ENCODE peak calls at places on chromosomes 6 and 20, in seven cellular contexts. One of them, this sample, is unnamed.

GRCh38 chr20:12061471-12061870 is 143.8 kb downstream of the BTBD3 start:
- DNase-seq in astrocyte of the spinal cord: no peak
- DNase-seq in GM06990: no peak
- DNase-seq in neural crest cell: no peak
- DNase-seq in GM10248: no peak
- DNase-seq in cardiac fibroblast: no peak
- DNase-seq in psoas muscle: no peak
- DNase-seq in this sample: no peak

GRCh38 chr6:163347021-163347446 is 67.5 kb upstream of the QKI start:
- DNase-seq in astrocyte of the spinal cord: no peak
- DNase-seq in GM06990: no peak
- DNase-seq in neural crest cell: no peak
- DNase-seq in GM10248: no peak
- DNase-seq in cardiac fibroblast: peak
- DNase-seq in psoas muscle: peak
- DNase-seq in this sample: no peak

GRCh38 chr20:9035129-9035528 is 33.8 kb upstream of the PLCB4 start:
- DNase-seq in astrocyte of the spinal cord: peak
- DNase-seq in GM06990: no peak
- DNase-seq in neural crest cell: no peak
- DNase-seq in GM10248: no peak
- DNase-seq in cardiac fibroblast: peak
- DNase-seq in psoas muscle: no peak
- DNase-seq in this sample: no peak

GRCh38 chr6:132812255-132812732 is 2.1 kb upstream of the RPS12 start:
- DNase-seq in astrocyte of the spinal cord: peak
- DNase-seq in GM06990: no peak
- DNase-seq in neural crest cell: no peak
- DNase-seq in GM10248: no peak
- DNase-seq in cardiac fibroblast: peak
- DNase-seq in psoas muscle: no peak
- DNase-seq in this sample: no peak

GRCh38 chr6:133707456-133707855 is 181.5 kb upstream of the TCF21 start:
- DNase-seq in astrocyte of the spinal cord: peak
- DNase-seq in GM06990: no peak
- DNase-seq in neural crest cell: no peak
- DNase-seq in GM10248: no peak
- DNase-seq in cardiac fibroblast: peak
- DNase-seq in psoas muscle: no peak
- DNase-seq in this sample: no peak

GRCh38 chr6:36545767-36546663 is 1.3 kb downstream of the STK38 start:
- DNase-seq in astrocyte of the spinal cord: peak
- DNase-seq in GM06990: no peak
- DNase-seq in neural crest cell: no peak
- DNase-seq in GM10248: no peak
- DNase-seq in cardiac fibroblast: peak
- DNase-seq in psoas muscle: no peak
- DNase-seq in this sample: peak

GRCh38 chr6:127023001-127023778 is 95.3 kb upstream of the RSPO3 start:
- DNase-seq in astrocyte of the spinal cord: no peak
- DNase-seq in GM06990: no peak
- DNase-seq in neural crest cell: no peak
- DNase-seq in GM10248: no peak
- DNase-seq in cardiac fibroblast: no peak
- DNase-seq in psoas muscle: no peak
- DNase-seq in this sample: no peak

GRCh38 chr20:5349448-5349847 is 32.7 kb upstream of the PROKR2 start:
- DNase-seq in astrocyte of the spinal cord: no peak
- DNase-seq in GM06990: no peak
- DNase-seq in neural crest cell: no peak
- DNase-seq in GM10248: no peak
- DNase-seq in cardiac fibroblast: peak
- DNase-seq in psoas muscle: no peak
- DNase-seq in this sample: no peak

GRCh38 chr6:10558575-10558974 is 37.4 kb downstream of the GCNT2 start:
- DNase-seq in astrocyte of the spinal cord: no peak
- DNase-seq in GM06990: no peak
- DNase-seq in neural crest cell: no peak
- DNase-seq in GM10248: no peak
- DNase-seq in cardiac fibroblast: no peak
- DNase-seq in psoas muscle: no peak
- DNase-seq in this sample: no peak

GRCh38 chr6:167815296-167815980 is 11.3 kb upstream of the AFDN start:
- DNase-seq in astrocyte of the spinal cord: no peak
- DNase-seq in GM06990: no peak
- DNase-seq in neural crest cell: no peak
- DNase-seq in GM10248: no peak
- DNase-seq in cardiac fibroblast: no peak
- DNase-seq in psoas muscle: no peak
- DNase-seq in this sample: no peak

GRCh38 chr6:158572653-158573541 is 13.0 kb downstream of the TMEM181 start:
- DNase-seq in astrocyte of the spinal cord: no peak
- DNase-seq in GM06990: no peak
- DNase-seq in neural crest cell: no peak
- DNase-seq in GM10248: no peak
- DNase-seq in cardiac fibroblast: no peak
- DNase-seq in psoas muscle: peak
- DNase-seq in this sample: no peak

GRCh38 chr6:158570681-158570962 is 10.7 kb downstream of the TMEM181 start:
- DNase-seq in astrocyte of the spinal cord: no peak
- DNase-seq in GM06990: no peak
- DNase-seq in neural crest cell: no peak
- DNase-seq in GM10248: no peak
- DNase-seq in cardiac fibroblast: no peak
- DNase-seq in psoas muscle: no peak
- DNase-seq in this sample: no peak

GRCh38 chr6:158574800-158575199 is 14.9 kb downstream of the TMEM181 start:
- DNase-seq in astrocyte of the spinal cord: no peak
- DNase-seq in GM06990: no peak
- DNase-seq in neural crest cell: no peak
- DNase-seq in GM10248: no peak
- DNase-seq in cardiac fibroblast: no peak
- DNase-seq in psoas muscle: no peak
- DNase-seq in this sample: no peak

GRCh38 chr6:158573542-158573931 is 13.6 kb downstream of the TMEM181 start:
- DNase-seq in astrocyte of the spinal cord: no peak
- DNase-seq in GM06990: no peak
- DNase-seq in neural crest cell: no peak
- DNase-seq in GM10248: no peak
- DNase-seq in cardiac fibroblast: no peak
- DNase-seq in psoas muscle: no peak
- DNase-seq in this sample: no peak

DNA sequence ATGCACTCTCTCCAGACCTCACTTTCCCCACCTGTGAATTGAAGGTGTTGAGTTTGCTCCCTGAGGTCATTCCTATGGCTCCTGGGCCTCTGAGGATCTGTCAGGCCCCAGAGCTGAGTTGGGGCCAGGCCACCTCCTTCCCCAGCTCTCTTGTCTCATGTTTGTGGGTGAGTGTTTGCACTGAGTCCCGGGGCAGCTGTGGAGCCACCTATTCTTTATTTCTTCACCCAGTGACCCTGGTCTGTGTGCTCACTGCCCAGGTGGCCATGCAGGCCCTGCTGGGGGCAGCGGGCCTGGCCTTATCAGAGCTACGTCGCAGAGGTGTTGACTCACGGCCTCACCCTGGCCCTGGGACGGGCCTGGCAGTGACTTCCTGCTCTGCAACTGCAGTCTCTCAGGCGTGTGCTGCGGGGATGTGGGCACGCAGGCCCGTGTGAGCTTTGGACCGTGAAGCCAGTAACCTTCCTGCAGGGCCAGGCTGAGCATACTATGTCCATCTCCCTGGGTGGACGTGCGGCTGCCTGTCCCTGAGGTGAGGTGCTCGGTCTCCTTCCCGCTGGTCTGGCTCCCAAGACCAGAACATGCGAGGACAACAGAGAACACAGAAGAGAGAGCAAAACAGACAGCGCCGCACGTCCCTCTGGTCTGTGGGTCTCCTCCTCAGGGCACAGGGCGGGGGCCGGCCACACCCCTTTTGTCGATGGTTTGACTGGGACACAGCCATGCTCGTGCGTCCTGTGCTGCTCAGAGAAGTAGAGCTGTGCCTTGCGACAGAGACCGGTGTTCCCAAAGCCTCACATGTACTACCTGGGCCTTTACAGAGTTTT is 12.1 kb downstream of the TMEM181 start:
- DNase-seq in astrocyte of the spinal cord: no peak
- DNase-seq in GM06990: no peak
- DNase-seq in neural crest cell: no peak
- DNase-seq in GM10248: no peak
- DNase-seq in cardiac fibroblast: peak
- DNase-seq in psoas muscle: peak
- DNase-seq in this sample: no peak
- TF ChIP-seq CTCF in astrocyte of the spinal cord: no peak
- TF ChIP-seq CTCF in GM06990: no peak
- TF ChIP-seq CTCF in neural crest cell: no peak
- TF ChIP-seq CTCF in GM10248: no peak
- TF ChIP-seq CTCF in cardiac fibroblast: no peak
- TF ChIP-seq CTCF in psoas muscle: no peak
- TF ChIP-seq CTCF in this sample: no peak

GRCh38 chr6:15662246-15663056 is at the start of gene DTNBP1:
- DNase-seq in astrocyte of the spinal cord: peak
- DNase-seq in GM06990: peak
- DNase-seq in neural crest cell: peak
- DNase-seq in GM10248: peak
- DNase-seq in cardiac fibroblast: peak
- DNase-seq in psoas muscle: peak
- DNase-seq in this sample: peak
- TF ChIP-seq CTCF in astrocyte of the spinal cord: no peak
- TF ChIP-seq CTCF in GM06990: no peak
- TF ChIP-seq CTCF in neural crest cell: no peak
- TF ChIP-seq CTCF in GM10248: no peak
- TF ChIP-seq CTCF in cardiac fibroblast: no peak
- TF ChIP-seq CTCF in psoas muscle: no peak
- TF ChIP-seq CTCF in this sample: no peak

GRCh38 chr20:18272451-18272850 is 15.9 kb upstream of the ZNF133 start:
- DNase-seq in astrocyte of the spinal cord: no peak
- DNase-seq in GM06990: no peak
- DNase-seq in neural crest cell: no peak
- DNase-seq in GM10248: no peak
- DNase-seq in cardiac fibroblast: peak
- DNase-seq in psoas muscle: peak
- DNase-seq in this sample: no peak
- TF ChIP-seq CTCF in astrocyte of the spinal cord: no peak
- TF ChIP-seq CTCF in GM06990: no peak
- TF ChIP-seq CTCF in neural crest cell: peak
- TF ChIP-seq CTCF in GM10248: no peak
- TF ChIP-seq CTCF in cardiac fibroblast: peak
- TF ChIP-seq CTCF in psoas muscle: no peak
- TF ChIP-seq CTCF in this sample: no peak

GRCh38 chr20:35523298-35523888 is 6.1 kb downstream of the C20orf173 start:
- DNase-seq in astrocyte of the spinal cord: no peak
- DNase-seq in GM06990: no peak
- DNase-seq in neural crest cell: peak
- DNase-seq in GM10248: peak
- DNase-seq in cardiac fibroblast: peak
- DNase-seq in psoas muscle: no peak
- DNase-seq in this sample: peak
- TF ChIP-seq CTCF in astrocyte of the spinal cord: peak
- TF ChIP-seq CTCF in GM06990: peak
- TF ChIP-seq CTCF in neural crest cell: peak
- TF ChIP-seq CTCF in GM10248: peak
- TF ChIP-seq CTCF in cardiac fibroblast: peak
- TF ChIP-seq CTCF in psoas muscle: peak
- TF ChIP-seq CTCF in this sample: peak

DNA sequence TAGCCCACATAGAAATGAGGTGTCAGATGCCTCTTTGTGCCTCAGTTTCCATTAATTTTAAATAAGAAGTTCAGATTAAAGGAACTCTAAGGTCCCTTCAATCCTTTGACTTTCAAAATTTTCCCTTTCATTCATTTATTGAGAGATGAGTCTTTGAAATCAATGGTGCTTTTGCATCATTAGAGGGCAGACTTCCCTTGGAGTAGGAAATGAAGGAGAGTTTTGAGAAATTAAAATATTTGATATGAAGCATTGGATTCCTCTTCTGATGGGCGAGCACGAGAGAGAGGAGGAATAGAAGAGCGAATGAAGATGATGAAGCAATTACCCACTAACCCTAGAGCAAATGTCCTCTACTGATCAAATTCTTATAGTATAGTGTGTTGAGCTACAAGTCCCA is 105.7 kb downstream of the EDN1 start:
- DNase-seq in astrocyte of the spinal cord: no peak
- DNase-seq in GM06990: no peak
- DNase-seq in neural crest cell: no peak
- DNase-seq in GM10248: no peak
- DNase-seq in cardiac fibroblast: peak
- DNase-seq in psoas muscle: no peak
- DNase-seq in this sample: no peak
- TF ChIP-seq CTCF in astrocyte of the spinal cord: peak
- TF ChIP-seq CTCF in GM06990: no peak
- TF ChIP-seq CTCF in neural crest cell: no peak
- TF ChIP-seq CTCF in GM10248: no peak
- TF ChIP-seq CTCF in cardiac fibroblast: peak
- TF ChIP-seq CTCF in psoas muscle: no peak
- TF ChIP-seq CTCF in this sample: no peak

DNA sequence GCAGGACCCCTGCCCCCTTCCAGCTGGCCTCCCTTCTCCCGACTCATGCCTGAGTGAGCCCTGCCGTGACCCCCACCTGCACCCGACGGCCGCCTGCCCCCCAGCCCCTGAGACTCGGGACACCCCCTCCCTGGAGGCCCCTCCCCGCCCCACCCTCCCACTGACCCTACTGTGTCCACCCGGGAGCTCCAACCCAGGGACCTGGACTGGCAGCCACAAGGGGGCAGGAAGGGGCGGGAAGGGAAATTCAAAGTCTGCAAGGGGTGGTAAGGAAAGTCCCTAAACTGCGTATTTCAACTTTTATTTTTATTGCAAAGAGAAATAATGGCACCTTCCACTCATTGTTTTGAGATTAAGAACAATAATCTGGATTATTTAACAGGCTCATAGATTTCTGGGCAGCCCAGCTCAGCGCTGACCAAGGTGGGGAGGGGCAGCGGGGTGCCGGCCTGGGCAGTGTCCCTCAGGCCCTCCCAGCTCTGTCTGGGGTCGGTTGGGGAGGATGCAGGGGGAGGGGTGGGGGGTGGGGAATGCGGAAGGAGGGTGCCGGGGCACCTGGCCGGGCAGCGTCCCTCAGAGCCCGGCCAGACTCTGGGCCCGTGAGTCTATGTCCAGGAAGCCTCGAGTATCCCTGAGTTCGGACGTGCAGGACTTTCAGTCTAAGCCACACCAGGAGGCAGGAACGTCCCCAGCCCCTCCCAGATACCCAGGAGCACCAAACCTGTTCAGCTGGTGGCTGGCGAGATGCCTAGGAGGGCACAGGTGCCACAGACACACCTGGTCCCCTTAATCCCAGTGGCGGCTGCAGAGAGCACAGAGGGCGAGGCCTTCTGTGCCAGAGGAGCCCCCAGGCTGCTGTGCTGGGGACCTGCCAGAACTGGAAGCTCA is 1.3 kb upstream of the PTK6 start:
- DNase-seq in astrocyte of the spinal cord: no peak
- DNase-seq in GM06990: no peak
- DNase-seq in neural crest cell: no peak
- DNase-seq in GM10248: peak
- DNase-seq in cardiac fibroblast: peak
- DNase-seq in psoas muscle: no peak
- DNase-seq in this sample: no peak
- TF ChIP-seq CTCF in astrocyte of the spinal cord: no peak
- TF ChIP-seq CTCF in GM06990: no peak
- TF ChIP-seq CTCF in neural crest cell: peak
- TF ChIP-seq CTCF in GM10248: peak
- TF ChIP-seq CTCF in cardiac fibroblast: no peak
- TF ChIP-seq CTCF in psoas muscle: no peak
- TF ChIP-seq CTCF in this sample: peak

This sample was measured in GM20000.